ENCODE peak calls at places on chromosomes 7 and 10, in seven cellular contexts. L is A172, V is germinal center, D is astrocyte of the spinal cord, J is GM10248, O is HFF-Myc, K is OCI-LY7. M is an unnamed sample.

GRCh38 chr7:101779267-101779666 is 38.2 kb upstream of the CUX1 start:
- DNase-seq in L (no peak), V (no peak), D (no peak), J (no peak), O (no peak), K (no peak), M (no peak)

GRCh38 chr7:114048386-114049235 is 129.8 kb upstream of the PPP1R3A start:
- DNase-seq in L (peak; percentile 51), V (no peak), D (peak; percentile 31), J (no peak), O (no peak), K (peak; percentile 10), M (peak; percentile 19)

GRCh38 chr10:91424016-91424415 is 13.9 kb downstream of the HECTD2 start:
- DNase-seq in L (no peak), V (no peak), D (peak; percentile 25), J (no peak), O (no peak), K (no peak), M (no peak)

GRCh38 chr10:110005716-110006115 is 2.1 kb upstream of the ADD3 start:
- DNase-seq in L (peak; percentile 28), V (no peak), D (peak; percentile 67), J (no peak), O (no peak), K (peak; percentile 48), M (no peak)

GRCh38 chr10:90849956-90850749 is 7.7 kb downstream of the HTR7 start:
- DNase-seq in L (no peak), V (no peak), D (peak; percentile 45), J (no peak), O (no peak), K (no peak), M (no peak)

GRCh38 chr7:127770870-127771269 is 118.9 kb downstream of the SND1 start:
- DNase-seq in L (no peak), V (no peak), D (no peak), J (no peak), O (no peak), K (no peak), M (no peak)

GRCh38 chr7:135716677-135717238 is 11.2 kb downstream of the SLC13A4 start:
- DNase-seq in L (peak; percentile 84), V (no peak), D (peak; percentile 93), J (no peak), O (peak; percentile 91), K (no peak), M (peak; percentile 62)

GRCh38 chr10:72108811-72109618 is 20.7 kb upstream of the SPOCK2 start:
- DNase-seq in L (no peak), V (no peak), D (no peak), J (no peak), O (no peak), K (no peak), M (no peak)

GRCh38 chr10:48253970-48254657 is 20.4 kb downstream of the FRMPD2 start:
- DNase-seq in L (peak; percentile 80), V (no peak), D (peak; percentile 69), J (peak; percentile 2), O (no peak), K (no peak), M (peak; percentile 84)

GRCh38 chr10:101903827-101904520 is 60.4 kb upstream of the KCNIP2 start:
- DNase-seq in L (no peak), V (peak; percentile 76), D (no peak), J (peak; percentile 67), O (no peak), K (peak; percentile 70), M (no peak)

GRCh38 chr10:64112697-64113367 is 591.6 kb downstream of the REEP3 start:
- DNase-seq in L (no peak), V (no peak), D (no peak), J (no peak), O (no peak), K (no peak), M (no peak)

GRCh38 chr7:157032644-157033482 is 22.4 kb upstream of the MNX1 start:
- DNase-seq in L (peak; percentile 30), V (no peak), D (no peak), J (no peak), O (no peak), K (no peak), M (no peak)

GRCh38 chr10:61000769-61001730 is 57.1 kb upstream of the RHOBTB1 start:
- DNase-seq in L (peak; percentile 16), V (peak; percentile 5), D (peak; percentile 16), J (no peak), O (no peak), K (no peak), M (peak; percentile 32)

GRCh38 chr7:1569016-1569415 is 816 bp downstream of the PSMG3 start:
- DNase-seq in L (peak; percentile 81), V (no peak), D (peak; percentile 27), J (no peak), O (no peak), K (no peak), M (no peak)

GRCh38 chr10:361203-362135 is 226.2 kb downstream of the ZMYND11 start:
- DNase-seq in L (no peak), V (no peak), D (no peak), J (no peak), O (no peak), K (no peak), M (no peak)

GRCh38 chr7:90988523-90988922 is 275.7 kb upstream of the FZD1 start:
- DNase-seq in L (no peak), V (no peak), D (no peak), J (no peak), O (no peak), K (no peak), M (no peak)

GRCh38 chr7:2100278-2101205 is 132.2 kb downstream of the MAD1L1 start:
- DNase-seq in L (peak; percentile 40), V (peak; percentile 87), D (no peak), J (peak; percentile 65), O (no peak), K (peak; percentile 91), M (peak; percentile 40)

GRCh38 chr7:32116436-32116835 is 46.2 kb upstream of the PDE1C start:
- DNase-seq in L (peak; percentile 66), V (no peak), D (no peak), J (no peak), O (no peak), K (no peak), M (no peak)